ENCODE peak calls at places on chromosomes 16 and 17, in five cellular contexts. One of them, this sample, is unnamed.

GRCh38 chr17:74212262-74212912 is 984 bp upstream of the TTYH2 start:
- DNase-seq in effector CD4-positive, alpha-beta T cell: no peak
- DNase-seq in activated CD8-positive, alpha-beta T cell treated with anti-CD3 and anti-CD28 coated beads for 36 hours: peak
- DNase-seq in HTR-8/SVneo: no peak
- DNase-seq in CD4-positive, alpha-beta T cell: no peak
- DNase-seq in this sample: peak

GRCh38 chr17:47686276-47686635 is 7.7 kb upstream of the TBKBP1 start:
- DNase-seq in effector CD4-positive, alpha-beta T cell: no peak
- DNase-seq in activated CD8-positive, alpha-beta T cell treated with anti-CD3 and anti-CD28 coated beads for 36 hours: no peak
- DNase-seq in HTR-8/SVneo: no peak
- DNase-seq in CD4-positive, alpha-beta T cell: no peak
- DNase-seq in this sample: no peak

GRCh38 chr17:49887086-49887743 is 39.3 kb upstream of the TAC4 start:
- DNase-seq in effector CD4-positive, alpha-beta T cell: no peak
- DNase-seq in activated CD8-positive, alpha-beta T cell treated with anti-CD3 and anti-CD28 coated beads for 36 hours: no peak
- DNase-seq in HTR-8/SVneo: peak
- DNase-seq in CD4-positive, alpha-beta T cell: no peak
- DNase-seq in this sample: no peak

GRCh38 chr16:1095450-1096163 is 437 bp downstream of the C1QTNF8 start:
- DNase-seq in effector CD4-positive, alpha-beta T cell: no peak
- DNase-seq in activated CD8-positive, alpha-beta T cell treated with anti-CD3 and anti-CD28 coated beads for 36 hours: no peak
- DNase-seq in HTR-8/SVneo: no peak
- DNase-seq in CD4-positive, alpha-beta T cell: no peak
- DNase-seq in this sample: no peak

GRCh38 chr17:49132699-49133364 is at the start of gene B4GALNT2:
- DNase-seq in effector CD4-positive, alpha-beta T cell: no peak
- DNase-seq in activated CD8-positive, alpha-beta T cell treated with anti-CD3 and anti-CD28 coated beads for 36 hours: peak
- DNase-seq in HTR-8/SVneo: no peak
- DNase-seq in CD4-positive, alpha-beta T cell: peak
- DNase-seq in this sample: no peak

GRCh38 chr16:75770051-75770450 is 43.8 kb upstream of the CPHXL start:
- DNase-seq in effector CD4-positive, alpha-beta T cell: no peak
- DNase-seq in activated CD8-positive, alpha-beta T cell treated with anti-CD3 and anti-CD28 coated beads for 36 hours: no peak
- DNase-seq in HTR-8/SVneo: no peak
- DNase-seq in CD4-positive, alpha-beta T cell: no peak
- DNase-seq in this sample: no peak

GRCh38 chr17:3885970-3886369 is 6.9 kb downstream of the CAMKK1 start:
- DNase-seq in effector CD4-positive, alpha-beta T cell: no peak
- DNase-seq in activated CD8-positive, alpha-beta T cell treated with anti-CD3 and anti-CD28 coated beads for 36 hours: no peak
- DNase-seq in HTR-8/SVneo: no peak
- DNase-seq in CD4-positive, alpha-beta T cell: no peak
- DNase-seq in this sample: peak

GRCh38 chr17:63419949-63420867 is 25.9 kb downstream of the CYB561 start:
- DNase-seq in effector CD4-positive, alpha-beta T cell: no peak
- DNase-seq in activated CD8-positive, alpha-beta T cell treated with anti-CD3 and anti-CD28 coated beads for 36 hours: peak
- DNase-seq in HTR-8/SVneo: no peak
- DNase-seq in CD4-positive, alpha-beta T cell: no peak
- DNase-seq in this sample: no peak

GRCh38 chr16:56506941-56507340 is 12.9 kb downstream of the BBS2 start:
- DNase-seq in effector CD4-positive, alpha-beta T cell: no peak
- DNase-seq in activated CD8-positive, alpha-beta T cell treated with anti-CD3 and anti-CD28 coated beads for 36 hours: no peak
- DNase-seq in HTR-8/SVneo: no peak
- DNase-seq in CD4-positive, alpha-beta T cell: no peak
- DNase-seq in this sample: no peak

GRCh38 chr16:66735891-66736290 is 15.5 kb downstream of the DYNC1LI2 start:
- DNase-seq in effector CD4-positive, alpha-beta T cell: no peak
- DNase-seq in activated CD8-positive, alpha-beta T cell treated with anti-CD3 and anti-CD28 coated beads for 36 hours: no peak
- DNase-seq in HTR-8/SVneo: no peak
- DNase-seq in CD4-positive, alpha-beta T cell: no peak
- DNase-seq in this sample: no peak

GRCh38 chr17:2030779-2031163 is 818 bp downstream of the DPH1 start:
- DNase-seq in effector CD4-positive, alpha-beta T cell: no peak
- DNase-seq in activated CD8-positive, alpha-beta T cell treated with anti-CD3 and anti-CD28 coated beads for 36 hours: no peak
- DNase-seq in HTR-8/SVneo: no peak
- DNase-seq in CD4-positive, alpha-beta T cell: no peak
- DNase-seq in this sample: peak

GRCh38 chr17:72795941-72796340 is 296.5 kb downstream of the SLC39A11 start:
- DNase-seq in effector CD4-positive, alpha-beta T cell: no peak
- DNase-seq in activated CD8-positive, alpha-beta T cell treated with anti-CD3 and anti-CD28 coated beads for 36 hours: no peak
- DNase-seq in HTR-8/SVneo: no peak
- DNase-seq in CD4-positive, alpha-beta T cell: no peak
- DNase-seq in this sample: no peak

GRCh38 chr16:65384441-65384840 is 262.6 kb upstream of the CDH11 start:
- DNase-seq in effector CD4-positive, alpha-beta T cell: no peak
- DNase-seq in activated CD8-positive, alpha-beta T cell treated with anti-CD3 and anti-CD28 coated beads for 36 hours: no peak
- DNase-seq in HTR-8/SVneo: no peak
- DNase-seq in CD4-positive, alpha-beta T cell: no peak
- DNase-seq in this sample: peak

GRCh38 chr16:69199382-69199781 is 12.4 kb downstream of the SNTB2 start:
- DNase-seq in effector CD4-positive, alpha-beta T cell: no peak
- DNase-seq in activated CD8-positive, alpha-beta T cell treated with anti-CD3 and anti-CD28 coated beads for 36 hours: no peak
- DNase-seq in HTR-8/SVneo: no peak
- DNase-seq in CD4-positive, alpha-beta T cell: no peak
- DNase-seq in this sample: peak

GRCh38 chr17:64066709-64067108 is 46.3 kb upstream of the ICAM2 start:
- DNase-seq in effector CD4-positive, alpha-beta T cell: peak
- DNase-seq in activated CD8-positive, alpha-beta T cell treated with anti-CD3 and anti-CD28 coated beads for 36 hours: peak
- DNase-seq in HTR-8/SVneo: no peak
- DNase-seq in CD4-positive, alpha-beta T cell: no peak
- DNase-seq in this sample: no peak

GRCh38 chr16:28984619-28985135 is at the start of gene LAT:
- DNase-seq in effector CD4-positive, alpha-beta T cell: peak
- DNase-seq in activated CD8-positive, alpha-beta T cell treated with anti-CD3 and anti-CD28 coated beads for 36 hours: peak
- DNase-seq in HTR-8/SVneo: no peak
- DNase-seq in CD4-positive, alpha-beta T cell: peak
- DNase-seq in this sample: peak

GRCh38 chr17:760371-760770 is 8.3 kb upstream of the GEMIN4 start:
- DNase-seq in effector CD4-positive, alpha-beta T cell: no peak
- DNase-seq in activated CD8-positive, alpha-beta T cell treated with anti-CD3 and anti-CD28 coated beads for 36 hours: no peak
- DNase-seq in HTR-8/SVneo: no peak
- DNase-seq in CD4-positive, alpha-beta T cell: no peak
- DNase-seq in this sample: no peak

GRCh38 chr16:20846030-20846429 is 39.7 kb downstream of the REXO5 start:
- DNase-seq in effector CD4-positive, alpha-beta T cell: no peak
- DNase-seq in activated CD8-positive, alpha-beta T cell treated with anti-CD3 and anti-CD28 coated beads for 36 hours: no peak
- DNase-seq in HTR-8/SVneo: no peak
- DNase-seq in CD4-positive, alpha-beta T cell: no peak
- DNase-seq in this sample: no peak

GRCh38 chr16:58043571-58044155 is 18.1 kb downstream of the MMP15 start:
- DNase-seq in effector CD4-positive, alpha-beta T cell: no peak
- DNase-seq in activated CD8-positive, alpha-beta T cell treated with anti-CD3 and anti-CD28 coated beads for 36 hours: no peak
- DNase-seq in HTR-8/SVneo: no peak
- DNase-seq in CD4-positive, alpha-beta T cell: no peak
- DNase-seq in this sample: no peak

GRCh38 chr16:74448990-74449389 is 27.7 kb upstream of the CLEC18B start:
- DNase-seq in effector CD4-positive, alpha-beta T cell: no peak
- DNase-seq in activated CD8-positive, alpha-beta T cell treated with anti-CD3 and anti-CD28 coated beads for 36 hours: no peak
- DNase-seq in HTR-8/SVneo: peak
- DNase-seq in CD4-positive, alpha-beta T cell: no peak
- DNase-seq in this sample: no peak

GRCh38 chr16:3492356-3492755 is 2.9 kb downstream of the C16orf90 start:
- DNase-seq in effector CD4-positive, alpha-beta T cell: no peak
- DNase-seq in activated CD8-positive, alpha-beta T cell treated with anti-CD3 and anti-CD28 coated beads for 36 hours: no peak
- DNase-seq in HTR-8/SVneo: no peak
- DNase-seq in CD4-positive, alpha-beta T cell: no peak
- DNase-seq in this sample: no peak

GRCh38 chr16:85570735-85571562 is 42.2 kb upstream of the GSE1 start:
- DNase-seq in effector CD4-positive, alpha-beta T cell: peak
- DNase-seq in activated CD8-positive, alpha-beta T cell treated with anti-CD3 and anti-CD28 coated beads for 36 hours: peak
- DNase-seq in HTR-8/SVneo: no peak
- DNase-seq in CD4-positive, alpha-beta T cell: no peak
- DNase-seq in this sample: peak

GRCh38 chr17:21287703-21288449 is 3.4 kb downstream of the MAP2K3 start:
- DNase-seq in effector CD4-positive, alpha-beta T cell: peak
- DNase-seq in activated CD8-positive, alpha-beta T cell treated with anti-CD3 and anti-CD28 coated beads for 36 hours: peak
- DNase-seq in HTR-8/SVneo: peak
- DNase-seq in CD4-positive, alpha-beta T cell: peak
- DNase-seq in this sample: peak

GRCh38 chr17:76869878-76870714 is 1.9 kb downstream of the MGAT5B start:
- DNase-seq in effector CD4-positive, alpha-beta T cell: no peak
- DNase-seq in activated CD8-positive, alpha-beta T cell treated with anti-CD3 and anti-CD28 coated beads for 36 hours: no peak
- DNase-seq in HTR-8/SVneo: no peak
- DNase-seq in CD4-positive, alpha-beta T cell: no peak
- DNase-seq in this sample: peak

GRCh38 chr16:16021988-16022682 is 72.7 kb downstream of the ABCC1 start:
- DNase-seq in effector CD4-positive, alpha-beta T cell: no peak
- DNase-seq in activated CD8-positive, alpha-beta T cell treated with anti-CD3 and anti-CD28 coated beads for 36 hours: no peak
- DNase-seq in HTR-8/SVneo: peak
- DNase-seq in CD4-positive, alpha-beta T cell: no peak
- DNase-seq in this sample: peak